ENCODE peak calls at places on chromosomes 11 and 22, in six cellular contexts. E is GM20000, Y is fibroblast of the aortic adventitia, D is pancreas, C is ascending aorta, P is left ventricle myocardium inferior. J is an unnamed sample.

GRCh38 chr11:112453601-112454577 is 193.2 kb upstream of the PLET1 start:
- DNase-seq in P (no peak), C (no peak), E (peak), Y (peak), D (no peak), J (no peak)

GRCh38 chr22:42950281-42950680 is 64.7 kb downstream of the PACSIN2 start:
- DNase-seq in D (no peak), E (no peak), Y (no peak), P (no peak), C (no peak), J (no peak)

GRCh38 chr11:44030276-44030932 is 17.4 kb upstream of the ACCSL start:
- DNase-seq in P (peak), C (peak), D (no peak), Y (peak), E (no peak), J (no peak)

GRCh38 chr22:39312410-39312809 is 7.0 kb downstream of the RPL3 start:
- DNase-seq in C (no peak), P (no peak), E (no peak), Y (no peak), D (peak), J (no peak)

GRCh38 chr22:19520566-19521305 is 3.5 kb downstream of the CLDN5 start:
- DNase-seq in P (no peak), E (no peak), C (peak), D (no peak), Y (no peak), J (no peak)

GRCh38 chr11:11774928-11775327 is 66.8 kb upstream of the USP47 start:
- DNase-seq in P (no peak), E (no peak), C (no peak), Y (no peak), D (no peak), J (no peak)

GRCh38 chr11:122115520-122116343 is at the start of gene BLID:
- DNase-seq in C (no peak), E (no peak), P (peak), D (no peak), Y (peak), J (no peak)

GRCh38 chr11:125433454-125434121 is 62.5 kb downstream of the FEZ1 start:
- DNase-seq in C (no peak), P (peak), D (no peak), E (peak), Y (peak), J (no peak)

GRCh38 chr22:17781319-17782031 is 7.2 kb upstream of the BID start:
- DNase-seq in E (peak), C (no peak), D (no peak), Y (peak), P (no peak), J (peak)

GRCh38 chr11:87028688-87029087 is 9.0 kb upstream of the TMEM135 start:
- DNase-seq in P (no peak), E (no peak), D (no peak), C (no peak), Y (no peak), J (no peak)

GRCh38 chr11:59545179-59546020 is 34.1 kb downstream of the OR4D9 start:
- DNase-seq in E (no peak), Y (peak), P (no peak), D (no peak), C (no peak), J (no peak)

GRCh38 chr11:103077553-103077952 is 14.4 kb downstream of the DCUN1D5 start:
- DNase-seq in Y (no peak), D (no peak), E (no peak), P (no peak), C (no peak), J (no peak)

GRCh38 chr11:790721-791564 is 1.1 kb upstream of the CEND1 start:
- DNase-seq in D (peak), E (no peak), C (no peak), Y (peak), P (no peak), J (no peak)

GRCh38 chr11:44623716-44624491 is 58.4 kb downstream of the CD82 start:
- DNase-seq in C (peak), P (no peak), D (no peak), E (no peak), Y (no peak), J (peak)

GRCh38 chr11:61551630-61552029 is 29.2 kb downstream of the SYT7 start:
- DNase-seq in P (peak), E (no peak), Y (peak), D (peak), C (no peak), J (no peak)

GRCh38 chr11:2190670-2191471 is 19.3 kb upstream of the TH start:
- DNase-seq in E (no peak), D (peak), P (no peak), C (no peak), Y (no peak), J (no peak)

GRCh38 chr22:40668611-40669390 is 10.5 kb upstream of the MCHR1 start:
- DNase-seq in E (peak), Y (peak), D (no peak), C (no peak), P (no peak), J (no peak)

GRCh38 chr11:13949876-13950275 is 12.6 kb upstream of the SPON1 start:
- DNase-seq in E (no peak), D (no peak), C (no peak), P (no peak), Y (peak), J (no peak)

GRCh38 chr22:23251445-23252093 is 71.3 kb downstream of the BCR start:
- DNase-seq in E (no peak), P (no peak), Y (peak), D (no peak), C (no peak), J (no peak)

GRCh38 chr11:116725434-116726221 is 47.2 kb downstream of the BUD13 start:
- DNase-seq in E (no peak), C (no peak), P (no peak), D (peak), Y (peak), J (no peak)

GRCh38 chr22:27336151-27337090 is 465.1 kb downstream of the MN1 start:
- DNase-seq in D (no peak), C (no peak), E (no peak), Y (no peak), P (no peak), J (no peak)

GRCh38 chr11:15843309-15843857 is 513.0 kb downstream of the SOX6 start:
- DNase-seq in P (no peak), D (no peak), C (no peak), Y (no peak), E (no peak), J (no peak)

GRCh38 chr11:62865641-62866040 is 15.1 kb upstream of the SLC3A2 start:
- DNase-seq in D (no peak), P (no peak), Y (no peak), E (no peak), C (no peak), J (no peak)

GRCh38 chr11:123672568-123672967 is 18.1 kb upstream of the SCN3B start:
- DNase-seq in C (no peak), Y (no peak), D (no peak), P (no peak), E (no peak), J (no peak)

GRCh38 chr11:12202911-12203310 is 92.5 kb downstream of the MICAL2 start:
- DNase-seq in P (no peak), C (no peak), E (no peak), Y (no peak), D (no peak), J (no peak)

GRCh38 chr22:37967147-37967546 is 13.6 kb downstream of the POLR2F start:
- DNase-seq in Y (no peak), D (no peak), C (no peak), E (no peak), P (no peak), J (no peak)

GRCh38 chr22:39661842-39662676 is 91.5 kb downstream of the CACNA1I start:
- DNase-seq in D (peak), C (no peak), Y (no peak), E (no peak), P (no peak), J (no peak)

GRCh38 chr11:122883682-122883981 is 1.1 kb downstream of the JHY start:
- DNase-seq in D (no peak), P (no peak), Y (peak), C (no peak), E (no peak), J (no peak)

GRCh38 chr11:102438311-102439062 is 14.1 kb downstream of the TMEM123 start:
- DNase-seq in C (no peak), P (no peak), D (no peak), E (no peak), Y (no peak), J (no peak)

GRCh38 chr11:3130269-3131071 is 34.6 kb downstream of the OSBPL5 start:
- DNase-seq in P (peak), D (peak), Y (no peak), E (no peak), C (peak), J (no peak)

GRCh38 chr11:75198278-75198948 is 42.2 kb upstream of the TPBGL start:
- DNase-seq in E (no peak), P (no peak), Y (no peak), D (no peak), C (no peak), J (no peak)
- TF ChIP-seq CTCF in E (no peak), P (no peak), Y (no peak), D (no peak), C (no peak), J (no peak)

GRCh38 chr11:73375830-73376167 is 400 bp upstream of the RELT start:
- DNase-seq in E (no peak), D (no peak), Y (no peak), C (no peak), P (no peak), J (no peak)

GRCh38 chr11:73376803-73377629 is 817 bp downstream of the RELT start:
- DNase-seq in D (peak), P (peak), E (peak), C (peak), Y (peak), J (peak)

GRCh38 chr11:73376168-73376802 is at the start of gene RELT:
- DNase-seq in D (peak), C (peak), P (peak), Y (peak), E (peak), J (peak)

GRCh38 chr11:73374130-73374529 is 2.1 kb upstream of the RELT start:
- DNase-seq in E (no peak), D (no peak), Y (no peak), C (no peak), P (no peak), J (no peak)

DNA sequence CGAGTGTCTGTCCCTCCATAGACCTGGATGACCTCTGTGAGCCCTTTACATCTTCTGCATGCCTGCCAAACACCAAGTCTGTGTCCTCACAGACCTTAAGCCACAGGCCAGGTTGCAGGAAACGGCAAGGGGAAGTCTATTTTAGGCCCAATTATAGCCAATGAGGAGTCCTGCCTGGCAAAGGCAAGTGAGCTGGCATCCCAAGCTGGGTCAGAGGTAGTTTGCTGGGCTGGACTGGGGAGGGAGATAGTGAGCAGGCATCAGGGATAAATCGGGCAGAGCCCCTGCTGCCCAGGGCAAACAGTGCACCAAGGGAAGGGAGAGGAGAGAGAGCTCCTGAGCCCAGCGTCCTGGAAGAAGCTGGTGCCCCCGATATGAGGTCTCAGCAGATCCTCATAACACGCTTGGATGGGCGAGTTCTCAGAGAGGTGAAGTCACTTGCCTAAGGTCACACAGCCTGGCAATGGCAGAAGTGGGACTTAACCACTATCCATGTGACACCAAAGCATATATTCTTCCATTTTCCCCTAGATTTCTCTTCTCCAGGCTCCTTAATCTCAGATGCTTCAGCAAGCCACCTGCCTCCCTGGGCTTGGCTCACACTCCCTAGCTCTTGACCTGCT is 3.7 kb upstream of the RELT start:
- DNase-seq in P (no peak), Y (no peak), E (no peak), D (no peak), C (no peak), J (no peak)
- TF ChIP-seq CTCF in P (peak), Y (peak), E (no peak), D (no peak), C (peak), J (no peak)

DNA sequence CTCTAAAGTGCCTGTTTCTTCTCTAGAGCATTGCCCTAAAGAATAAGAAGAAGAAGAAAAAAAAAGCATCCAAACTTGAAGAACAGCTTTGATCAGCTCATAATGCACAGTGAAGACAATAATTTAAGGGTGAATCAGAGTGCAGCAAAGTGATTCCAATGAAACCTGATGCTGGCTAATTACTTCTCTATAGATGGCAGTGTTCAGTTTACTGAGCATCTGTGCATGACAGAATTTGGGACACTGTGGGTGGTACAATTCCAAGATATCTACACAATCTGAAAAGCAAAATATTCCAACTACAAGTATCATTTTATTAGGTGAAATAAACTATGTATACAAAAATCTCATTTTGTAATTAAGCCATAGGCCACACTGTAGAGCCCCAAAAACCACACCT is 450.5 kb upstream of the CCDC90B start:
- DNase-seq in C (no peak), E (no peak), Y (no peak), D (no peak), P (no peak), J (no peak)
- TF ChIP-seq CTCF in C (no peak), E (no peak), Y (no peak), D (no peak), P (no peak), J (no peak)

GRCh38 chr22:46737976-46738641 is at the start of gene CERK:
- DNase-seq in D (peak), C (peak), E (peak), P (peak), Y (peak), J (no peak)

GRCh38 chr22:46738642-46738960 is 549 bp upstream of the CERK start:
- DNase-seq in Y (no peak), E (no peak), D (no peak), P (no peak), C (no peak), J (no peak)

GRCh38 chr22:46737105-46737975 is 712 bp downstream of the CERK start:
- DNase-seq in Y (peak), D (peak), P (peak), C (no peak), E (peak), J (no peak)

GRCh38 chr22:46740910-46741785 is 3.1 kb upstream of the CERK start:
- DNase-seq in D (no peak), E (no peak), C (no peak), Y (no peak), P (no peak), J (no peak)

GRCh38 chr22:46738961-46739870 is 1.2 kb upstream of the CERK start:
- DNase-seq in D (no peak), Y (peak), P (no peak), C (peak), E (no peak), J (no peak)
- TF ChIP-seq CTCF in D (no peak), Y (peak), P (no peak), C (no peak), E (no peak), J (no peak)